ENCODE peak calls at places on chromosomes 4 and X, in eight cellular contexts. D is fibroblast of lung, Z is OCI-LY7, H is spleen, F is cardiac muscle cell, B is right cardiac atrium, A is right atrium auricular region, S is pancreas. U is an unnamed sample.

GRCh38 chrX:1400731-1401471 is 9.0 kb upstream of the SLC25A6 start:
- DNase-seq in D (no peak), Z (no peak), A (no peak), F (no peak), S (peak), B (peak), H (peak), U (no peak)

GRCh38 chr4:107392380-107392779 is 327.7 kb downstream of the PAPSS1 start:
- DNase-seq in H (no peak), S (no peak), D (no peak), F (no peak), Z (no peak), A (no peak), B (no peak), U (no peak)

GRCh38 chr4:153497091-153497531 is 31.0 kb downstream of the TMEM131L start:
- DNase-seq in A (no peak), S (no peak), F (peak), Z (peak), D (no peak), H (no peak), B (no peak), U (no peak)

GRCh38 chr4:119692001-119692400 is 63.4 kb upstream of the PDE5A start:
- DNase-seq in Z (no peak), H (no peak), B (peak), F (no peak), A (no peak), S (no peak), D (peak), U (no peak)

GRCh38 chrX:76931518-76931917 is 504.0 kb downstream of the MAGEE1 start:
- DNase-seq in D (no peak), B (no peak), H (no peak), S (no peak), A (no peak), F (no peak), Z (peak), U (no peak)

GRCh38 chr4:104128850-104129213 is 365.9 kb downstream of the CXXC4 start:
- DNase-seq in D (no peak), A (no peak), B (no peak), Z (no peak), F (no peak), H (no peak), S (no peak), U (no peak)

GRCh38 chr4:10123227-10124101 is 6.9 kb upstream of the WDR1 start:
- DNase-seq in F (no peak), B (peak), S (no peak), H (no peak), Z (no peak), D (peak), A (no peak), U (no peak)

GRCh38 chrX:15468036-15468435 is 25.1 kb downstream of the PIR start:
- DNase-seq in S (no peak), A (peak), D (peak), B (no peak), Z (peak), H (no peak), F (peak), U (no peak)

GRCh38 chr4:168787334-168787733 is 222.7 kb downstream of the CBR4 start:
- DNase-seq in F (no peak), A (no peak), Z (no peak), S (no peak), B (no peak), D (no peak), H (no peak), U (no peak)

GRCh38 chr4:17807446-17807845 is 3.1 kb downstream of the DCAF16 start:
- DNase-seq in S (no peak), H (no peak), D (peak), F (no peak), Z (no peak), B (no peak), A (no peak), U (no peak)

GRCh38 chrX:49308604-49309269 is 5.3 kb downstream of the GAGE10 start:
- DNase-seq in B (peak), H (peak), F (no peak), S (no peak), Z (no peak), D (peak), A (peak), U (no peak)

GRCh38 chr4:137644201-137644600 is 111.9 kb upstream of the PCDH18 start:
- DNase-seq in D (peak), A (no peak), B (no peak), S (no peak), Z (no peak), H (no peak), F (no peak), U (no peak)

GRCh38 chr4:185801471-185801870 is 10.5 kb downstream of the SORBS2 start:
- DNase-seq in D (no peak), A (no peak), F (no peak), S (no peak), H (no peak), Z (no peak), B (no peak), U (no peak)

GRCh38 chrX:40945366-40945713 is 139.9 kb upstream of the USP9X start:
- DNase-seq in H (no peak), F (no peak), B (no peak), D (peak), Z (no peak), A (no peak), S (no peak), U (no peak)

GRCh38 chr4:958836-959337 is 14.5 kb downstream of the DGKQ start:
- DNase-seq in H (peak), A (no peak), D (no peak), F (no peak), B (no peak), Z (no peak), S (peak), U (no peak)

GRCh38 chrX:153394595-153394994 is 6.6 kb downstream of the PNMA6E start:
- DNase-seq in D (no peak), H (peak), Z (no peak), A (no peak), S (peak), F (no peak), B (no peak), U (no peak)

GRCh38 chr4:24664956-24665355 is 80.6 kb upstream of the DHX15 start:
- DNase-seq in D (peak), S (no peak), F (no peak), Z (no peak), A (no peak), H (no peak), B (no peak), U (no peak)

GRCh38 chrX:102739642-102740041 is 19.1 kb downstream of the GPRASP3 start:
- DNase-seq in S (no peak), D (no peak), F (peak), A (no peak), Z (no peak), H (no peak), B (no peak), U (peak)

GRCh38 chr4:82543131-82543530 is 18.7 kb downstream of the TMEM150C start:
- DNase-seq in B (no peak), Z (no peak), D (no peak), S (no peak), A (no peak), F (no peak), H (no peak), U (no peak)

GRCh38 chrX:131217878-131218486 is 71.1 kb downstream of the IGSF1 start:
- DNase-seq in S (no peak), F (no peak), Z (no peak), H (no peak), B (no peak), A (no peak), D (no peak), U (no peak)

GRCh38 chr4:167622481-167623240 is 388.4 kb upstream of the SPOCK3 start:
- DNase-seq in D (peak), Z (peak), H (no peak), S (peak), F (peak), A (no peak), B (peak), U (no peak)

GRCh38 chrX:34147345-34147744 is 15.2 kb upstream of the FAM47A start:
- DNase-seq in H (no peak), B (no peak), D (no peak), A (no peak), F (no peak), S (no peak), Z (no peak), U (no peak)

GRCh38 chrX:50876551-50876950 is 34.0 kb upstream of the BMP15 start:
- DNase-seq in D (no peak), Z (no peak), F (no peak), S (no peak), H (no peak), B (no peak), A (no peak), U (no peak)

GRCh38 chr4:141659539-141659938 is 23.2 kb downstream of the IL15 start:
- DNase-seq in D (no peak), A (no peak), B (no peak), F (no peak), Z (no peak), H (no peak), S (no peak), U (no peak)

GRCh38 chr4:114907514-114908099 is 205.8 kb downstream of the NDST4 start:
- DNase-seq in Z (no peak), A (no peak), H (no peak), B (no peak), S (no peak), D (no peak), F (no peak), U (no peak)

GRCh38 chrX:143854006-143854405 is 29.9 kb upstream of the UBE2NL start:
- DNase-seq in B (no peak), F (no peak), H (no peak), A (no peak), D (peak), Z (no peak), S (no peak), U (no peak)

GRCh38 chr4:98565646-98566403 is 92.6 kb downstream of the TSPAN5 start:
- DNase-seq in H (no peak), A (no peak), Z (no peak), S (no peak), D (no peak), F (peak), B (no peak), U (no peak)

GRCh38 chr4:115113382-115114106 is at the start of gene NDST4:
- DNase-seq in D (peak), F (peak), A (no peak), Z (no peak), S (no peak), H (no peak), B (no peak), U (no peak)

GRCh38 chrX:13220916-13221315 is 98.9 kb downstream of the ATXN3L start:
- DNase-seq in F (no peak), S (no peak), H (no peak), B (no peak), A (no peak), Z (no peak), D (peak), U (no peak)

GRCh38 chr4:2689825-2690700 is 66.1 kb downstream of the TNIP2 start:
- DNase-seq in S (peak), A (no peak), B (no peak), H (peak), F (no peak), Z (peak), D (no peak), U (no peak)

GRCh38 chr4:158046345-158046744 is 126.5 kb downstream of the GASK1B start:
- DNase-seq in S (no peak), D (no peak), Z (no peak), A (no peak), H (no peak), F (no peak), B (no peak), U (no peak)

GRCh38 chr4:56410247-56410646 is 23.0 kb upstream of the AASDH start:
- DNase-seq in B (no peak), S (no peak), D (peak), A (no peak), H (no peak), Z (no peak), F (peak), U (peak)

GRCh38 chrX:88828011-88828410 is 81.0 kb downstream of the CPXCR1 start:
- DNase-seq in S (no peak), F (no peak), Z (no peak), D (no peak), B (no peak), A (no peak), H (no peak), U (no peak)

GRCh38 chr4:126583509-126583908 is 1049.2 kb upstream of the INTU start:
- DNase-seq in Z (no peak), H (no peak), S (no peak), A (no peak), D (peak), B (no peak), F (peak), U (no peak)

GRCh38 chr4:52780206-52780605 is 29.0 kb upstream of the ERVMER34-1 start:
- DNase-seq in H (no peak), Z (no peak), F (no peak), A (no peak), B (peak), S (no peak), D (peak), U (peak)

GRCh38 chr4:10164877-10165283 is 48.3 kb upstream of the WDR1 start:
- DNase-seq in A (no peak), F (peak), B (peak), H (no peak), S (no peak), Z (no peak), D (peak), U (no peak)

GRCh38 chr4:112646632-112647537 is 9.9 kb downstream of the LARP7 start:
- DNase-seq in H (no peak), A (no peak), D (no peak), S (no peak), B (no peak), Z (no peak), F (no peak), U (no peak)

GRCh38 chrX:40176256-40176978 is 78.7 kb upstream of the BCOR start:
- DNase-seq in F (peak), H (peak), S (peak), B (peak), D (no peak), A (peak), Z (peak), U (peak)

GRCh38 chr4:7043521-7044414 is 596 bp downstream of the TADA2B start:
- DNase-seq in F (peak), S (peak), A (no peak), D (peak), B (peak), Z (peak), H (peak), U (peak)

GRCh38 chr4:85756938-85757337 is 282.0 kb downstream of the ARHGAP24 start:
- DNase-seq in S (no peak), Z (peak), H (no peak), F (peak), B (no peak), A (no peak), D (peak), U (peak)

GRCh38 chrX:24026403-24026801 is 584 bp downstream of the KLHL15 start:
- DNase-seq in S (no peak), B (no peak), A (no peak), D (peak), Z (peak), H (no peak), F (no peak), U (no peak)

GRCh38 chrX:24023972-24024664 is 2.9 kb downstream of the KLHL15 start:
- DNase-seq in F (peak), H (no peak), S (no peak), D (peak), B (no peak), A (no peak), Z (peak), U (no peak)

GRCh38 chrX:24025741-24026402 is 1.1 kb downstream of the KLHL15 start:
- DNase-seq in D (peak), S (no peak), B (no peak), H (no peak), F (no peak), A (peak), Z (no peak), U (no peak)

GRCh38 chrX:24024819-24025740 is 1.9 kb downstream of the KLHL15 start:
- DNase-seq in Z (peak), F (peak), D (peak), S (peak), A (peak), B (peak), H (peak), U (peak)

DNA sequence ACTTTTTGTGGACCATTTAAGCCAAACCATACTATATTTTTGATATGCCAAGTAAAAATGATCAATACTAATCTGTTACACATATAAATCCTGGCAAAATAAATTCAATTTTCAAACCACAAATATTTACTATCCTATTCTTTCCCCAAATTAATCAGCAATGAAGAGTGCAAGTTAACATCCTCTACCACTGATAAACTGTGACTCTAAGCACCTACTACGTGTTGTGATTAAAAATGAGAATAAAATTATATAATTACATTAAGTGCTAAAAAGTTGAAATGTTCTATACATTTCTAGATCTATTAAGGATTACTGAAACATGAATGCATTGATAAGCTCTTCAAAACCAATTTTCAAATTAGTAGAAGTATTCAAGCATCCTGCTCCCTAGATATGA is 3.4 kb downstream of the KLHL15 start:
- DNase-seq in S (no peak), H (no peak), F (no peak), D (no peak), B (no peak), Z (no peak), A (no peak), U (no peak)
- H3K4me3 ChIP-seq in S (peak), H (peak), F (peak), D (peak), B (peak), Z (peak), A (peak), U (peak)

GRCh38 chr4:43456383-43456782 is 563.9 kb downstream of the GRXCR1 start:
- DNase-seq in H (no peak), D (peak), F (no peak), S (no peak), A (no peak), B (no peak), Z (no peak), U (no peak)
- H3K4me3 ChIP-seq in H (no peak), D (no peak), F (no peak), S (no peak), A (no peak), B (no peak), Z (no peak), U (no peak)

GRCh38 chrX:35726176-35726575 is 72.0 kb upstream of the MAGEB16 start:
- DNase-seq in B (no peak), S (no peak), F (peak), H (no peak), A (no peak), Z (peak), D (peak), U (no peak)

GRCh38 chrX:35733879-35734278 is 64.3 kb upstream of the MAGEB16 start:
- DNase-seq in Z (no peak), F (no peak), H (no peak), S (no peak), B (no peak), D (no peak), A (no peak), U (no peak)

GRCh38 chrX:35728481-35728880 is 69.7 kb upstream of the MAGEB16 start:
- DNase-seq in F (peak), A (no peak), S (no peak), B (no peak), D (no peak), H (no peak), Z (no peak), U (no peak)
- H3K4me3 ChIP-seq in F (no peak), A (no peak), S (no peak), B (no peak), D (no peak), H (no peak), Z (no peak), U (no peak)

GRCh38 chrX:79413009-79413408 is 45.9 kb upstream of the ITM2A start:
- DNase-seq in Z (peak), F (peak), D (no peak), B (no peak), A (no peak), S (no peak), H (no peak), U (no peak)
- H3K4me3 ChIP-seq in Z (no peak), F (no peak), D (no peak), B (peak), A (peak), S (peak), H (no peak), U (peak)

DNA sequence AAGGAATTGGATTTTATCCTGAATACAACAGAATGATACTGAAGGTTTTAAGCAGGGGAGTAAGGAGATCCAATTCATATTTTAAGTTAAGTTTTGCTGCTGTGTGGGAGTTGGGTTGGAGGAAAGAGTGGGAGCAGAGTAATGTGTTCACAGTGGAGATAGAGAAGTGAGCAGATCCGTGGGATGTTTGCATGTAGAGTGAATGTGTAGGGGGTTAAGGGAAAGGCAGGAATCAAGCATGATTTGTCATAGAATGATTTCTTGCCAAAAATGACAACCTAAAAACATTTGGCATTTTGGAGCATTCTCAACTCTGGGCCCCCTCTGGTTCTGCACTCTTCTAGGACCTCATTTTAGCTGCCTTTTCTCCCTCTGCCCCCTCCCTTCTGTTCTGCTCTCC is 76.6 kb downstream of the ARHGAP10 start:
- DNase-seq in D (no peak), S (no peak), A (no peak), Z (no peak), B (no peak), H (no peak), F (no peak), U (no peak)
- H3K4me3 ChIP-seq in D (no peak), S (no peak), A (no peak), Z (no peak), B (no peak), H (no peak), F (no peak), U (no peak)

U was measured in heart left ventricle.